ENCODE peak calls at places on chromosomes 11 and 22, in ten cellular contexts. O is stimulated activated CD8-positive, alpha-beta memory T cell treated with anti-CD3 and anti-CD28 coated beads, Interleukin-7, amount 100 ng/mL, for 48 hours; C is omental fat pad; F is stimulated activated CD4-positive, alpha-beta T cell treated with anti-CD3 and anti-CD28 coated beads, Interleukin-1b, Interleukin-23, amount 100 ng/mL, for 48 hours; Z is activated CD4-positive, alpha-beta T cell treated with anti-CD3 and anti-CD28 coated beads for 48 hours; W is iPS DF 19.7; N is AG08395; E is cardiac muscle cell; A is WTC11; K is amniotic stem cell. B is an unnamed sample.

GRCh38 chr11:130074736-130075135 is 5.0 kb downstream of the APLP2 start:
- DNase-seq in O (no peak), C (no peak), F (no peak), Z (no peak), W (no peak), N (no peak), E (no peak), A (no peak), K (no peak), B (no peak)

GRCh38 chr11:71498091-71498490 is 29.0 kb upstream of the KRTAP5-7 start:
- DNase-seq in O (no peak), C (no peak), F (no peak), Z (no peak), W (no peak), N (no peak), E (no peak), A (no peak), K (no peak), B (no peak)

GRCh38 chr22:26592368-26593015 is 2.6 kb upstream of the TPST2 start:
- DNase-seq in O (no peak), C (no peak), F (peak), Z (peak), W (no peak), N (no peak), E (no peak), A (no peak), K (no peak), B (no peak)

GRCh38 chr11:109043318-109043717 is 378.4 kb downstream of the DDX10 start:
- DNase-seq in O (no peak), C (no peak), F (no peak), Z (no peak), W (no peak), N (no peak), E (no peak), A (no peak), K (no peak), B (no peak)

GRCh38 chr22:29079218-29079901 is 6.5 kb downstream of the KREMEN1 start:
- DNase-seq in O (no peak), C (no peak), F (no peak), Z (no peak), W (no peak), N (peak), E (no peak), A (no peak), K (no peak), B (no peak)

GRCh38 chr22:24550028-24550901 is 4.7 kb downstream of the GUCD1 start:
- DNase-seq in O (no peak), C (no peak), F (no peak), Z (no peak), W (no peak), N (no peak), E (peak), A (no peak), K (no peak), B (no peak)

GRCh38 chr11:91763331-91763730 is 461.3 kb upstream of the FAT3 start:
- DNase-seq in O (no peak), C (no peak), F (no peak), Z (no peak), W (no peak), N (no peak), E (no peak), A (no peak), K (no peak), B (no peak)

GRCh38 chr22:48515571-48516200 is 1312.0 kb downstream of the BRD1 start:
- DNase-seq in O (no peak), C (no peak), F (no peak), Z (no peak), W (no peak), N (no peak), E (no peak), A (no peak), K (no peak), B (no peak)

GRCh38 chr11:118084247-118084646 is 2.5 kb downstream of the SMIM35 start:
- DNase-seq in O (no peak), C (no peak), F (no peak), Z (no peak), W (no peak), N (no peak), E (peak), A (no peak), K (no peak), B (no peak)

GRCh38 chr22:29827091-29827490 is 11.0 kb downstream of the ASCC2 start:
- DNase-seq in O (no peak), C (no peak), F (no peak), Z (no peak), W (no peak), N (no peak), E (no peak), A (no peak), K (no peak), B (no peak)

GRCh38 chr11:22037505-22037904 is 155.4 kb upstream of the ANO5 start:
- DNase-seq in O (no peak), C (no peak), F (no peak), Z (no peak), W (no peak), N (no peak), E (no peak), A (peak), K (no peak), B (no peak)

GRCh38 chr11:70067591-70068341 is 10.4 kb upstream of the ANO1 start:
- DNase-seq in O (no peak), C (no peak), F (no peak), Z (no peak), W (peak), N (no peak), E (no peak), A (no peak), K (no peak), B (no peak)

GRCh38 chr11:101129203-101129943 is at the start of gene PGR:
- DNase-seq in O (no peak), C (no peak), F (no peak), Z (no peak), W (no peak), N (no peak), E (no peak), A (peak), K (no peak), B (peak)

GRCh38 chr11:61091373-61092279 is 10.7 kb upstream of the CD5 start:
- DNase-seq in O (no peak), C (no peak), F (peak), Z (peak), W (no peak), N (peak), E (peak), A (no peak), K (no peak), B (no peak)

GRCh38 chr11:3904228-3904627 is 48.8 kb downstream of the STIM1 start:
- DNase-seq in O (no peak), C (no peak), F (no peak), Z (no peak), W (no peak), N (no peak), E (no peak), A (no peak), K (no peak), B (no peak)

GRCh38 chr11:102603091-102603490 is 22.0 kb downstream of the MMP20 start:
- DNase-seq in O (no peak), C (no peak), F (no peak), Z (no peak), W (no peak), N (peak), E (peak), A (no peak), K (no peak), B (peak)

GRCh38 chr22:39349967-39350802 is at the start of gene SYNGR1:
- DNase-seq in O (no peak), C (no peak), F (no peak), Z (no peak), W (no peak), N (peak), E (no peak), A (peak), K (no peak), B (peak)

GRCh38 chr11:10699072-10699471 is 5.5 kb upstream of the IRAG1 start:
- DNase-seq in O (no peak), C (no peak), F (no peak), Z (no peak), W (no peak), N (no peak), E (peak), A (no peak), K (no peak), B (no peak)

GRCh38 chr11:78773077-78773476 is 198.4 kb upstream of the NARS2 start:
- DNase-seq in O (no peak), C (no peak), F (no peak), Z (no peak), W (no peak), N (no peak), E (peak), A (no peak), K (no peak), B (no peak)

GRCh38 chr22:40009231-40009769 is 14.5 kb downstream of the FAM83F start:
- DNase-seq in O (no peak), C (no peak), F (no peak), Z (no peak), W (peak), N (no peak), E (no peak), A (peak), K (no peak), B (no peak)

GRCh38 chr22:43228863-43229262 is 41.9 kb upstream of the TTLL12 start:
- DNase-seq in O (no peak), C (no peak), F (no peak), Z (no peak), W (no peak), N (no peak), E (no peak), A (no peak), K (no peak), B (no peak)

GRCh38 chr11:28738549-28738948 is 630.4 kb downstream of the METTL15 start:
- DNase-seq in O (no peak), C (no peak), F (no peak), Z (no peak), W (no peak), N (no peak), E (no peak), A (no peak), K (no peak), B (no peak)

GRCh38 chr11:79950741-79951140 is 509.9 kb upstream of the TENM4 start:
- DNase-seq in O (no peak), C (no peak), F (no peak), Z (no peak), W (no peak), N (no peak), E (no peak), A (no peak), K (no peak), B (no peak)

GRCh38 chr11:47765086-47765485 is 2.1 kb downstream of the FNBP4 start:
- DNase-seq in O (no peak), C (no peak), F (no peak), Z (no peak), W (no peak), N (no peak), E (no peak), A (no peak), K (no peak), B (no peak)

GRCh38 chr11:94243571-94244229 is 60.7 kb upstream of the IZUMO1R start:
- DNase-seq in O (no peak), C (no peak), F (no peak), Z (no peak), W (no peak), N (no peak), E (no peak), A (no peak), K (no peak), B (no peak)

GRCh38 chr22:39176067-39176621 is 23.7 kb upstream of the CBX7 start:
- DNase-seq in O (no peak), C (no peak), F (no peak), Z (no peak), W (no peak), N (peak), E (peak), A (peak), K (no peak), B (peak)

GRCh38 chr11:81449588-81450155 is 1284.0 kb downstream of the FAM181B start:
- DNase-seq in O (no peak), C (no peak), F (no peak), Z (no peak), W (no peak), N (no peak), E (no peak), A (no peak), K (no peak), B (no peak)

GRCh38 chr11:13026722-13027121 is 17.6 kb downstream of the RASSF10 start:
- DNase-seq in O (no peak), C (no peak), F (no peak), Z (no peak), W (no peak), N (no peak), E (no peak), A (no peak), K (no peak), B (no peak)